ENCODE peak calls at places on chromosomes 1 and 21, in ten cellular contexts. T is BE2C; I is activated CD4-positive, alpha-beta T cell treated with anti-CD3 and anti-CD28 coated beads for 4 hours; C is GM20000; H is ureter; Z is effector memory CD8-positive, alpha-beta T cell; J is mesothelial cell of epicardium; X is activated CD8-positive, alpha-beta memory T cell treated with anti-CD3 and anti-CD28 coated beads, Interleukin-2, amount 50 U/mL, for 48 hours; D is IMR-90; P is GM06990. O is an unnamed sample.

GRCh38 chr1:167797005-167797404 is 75.2 kb downstream of the MPZL1 start:
- DNase-seq in T (no peak), C (no peak), P (no peak), X (no peak), D (peak), J (no peak), H (peak), Z (no peak), I (no peak), O (no peak)

GRCh38 chr21:41737656-41738324 is 29.1 kb downstream of the RIPK4 start:
- DNase-seq in Z (no peak), P (no peak), D (no peak), X (no peak), C (no peak), I (no peak), T (no peak), H (no peak), J (no peak), O (no peak)

GRCh38 chr1:161989801-161990200 is 33.9 kb downstream of the OLFML2B start:
- DNase-seq in H (no peak), Z (no peak), C (no peak), I (no peak), X (no peak), J (no peak), D (no peak), P (no peak), T (no peak), O (no peak)

GRCh38 chr21:43361493-43362296 is 65.2 kb downstream of the SIK1 start:
- DNase-seq in C (peak), P (peak), J (no peak), X (peak), Z (peak), I (peak), T (no peak), D (peak), H (peak), O (peak)

GRCh38 chr1:176885756-176886155 is 278.8 kb downstream of the ASTN1 start:
- DNase-seq in J (no peak), T (no peak), H (no peak), C (no peak), Z (no peak), I (no peak), X (no peak), P (no peak), D (no peak), O (no peak)

GRCh38 chr1:19163261-19163660 is 46.8 kb downstream of the UBR4 start:
- DNase-seq in D (peak), T (no peak), H (no peak), P (no peak), C (no peak), J (no peak), X (no peak), Z (no peak), I (no peak), O (no peak)

GRCh38 chr1:163697137-163697536 is 375.4 kb downstream of the NUF2 start:
- DNase-seq in T (no peak), H (no peak), I (no peak), X (no peak), J (no peak), Z (no peak), P (no peak), C (no peak), D (no peak), O (no peak)

GRCh38 chr1:15336866-15337265 is 72.8 kb upstream of the EFHD2 start:
- DNase-seq in C (no peak), H (no peak), D (no peak), I (no peak), X (no peak), P (no peak), J (no peak), Z (no peak), T (no peak), O (no peak)

GRCh38 chr1:15027515-15027948 is 126.0 kb upstream of the TMEM51 start:
- DNase-seq in T (peak), J (peak), H (peak), P (no peak), I (peak), X (peak), D (peak), C (peak), Z (no peak), O (no peak)

GRCh38 chr1:156704930-156705320 is 458 bp downstream of the CRABP2 start:
- DNase-seq in J (no peak), C (no peak), Z (no peak), H (peak), X (peak), T (peak), P (no peak), D (peak), I (peak), O (no peak)

GRCh38 chr1:16181887-16182719 is 26.2 kb upstream of the EPHA2 start:
- DNase-seq in P (no peak), H (peak), I (no peak), C (no peak), X (no peak), Z (no peak), D (peak), T (no peak), J (peak), O (no peak)

GRCh38 chr1:1302006-1302430 is 5.7 kb downstream of the ACAP3 start:
- DNase-seq in J (no peak), Z (no peak), P (no peak), X (no peak), T (no peak), I (no peak), D (no peak), H (no peak), C (no peak), O (no peak)

GRCh38 chr1:161007369-161007768 is 13.6 kb downstream of the F11R start:
- DNase-seq in T (no peak), Z (no peak), I (no peak), J (no peak), H (no peak), X (no peak), P (no peak), C (no peak), D (no peak), O (no peak)

GRCh38 chr1:61318319-61319125 is 236.2 kb downstream of the NFIA start:
- DNase-seq in J (no peak), C (peak), P (peak), T (no peak), D (peak), H (no peak), I (no peak), Z (no peak), X (no peak), O (no peak)

GRCh38 chr1:210489491-210489890 is 160.8 kb downstream of the HHAT start:
- DNase-seq in H (no peak), J (no peak), P (no peak), I (no peak), C (no peak), D (peak), Z (no peak), X (no peak), T (no peak), O (no peak)

GRCh38 chr1:169271094-169271493 is 96.5 kb downstream of the NME7 start:
- DNase-seq in C (peak), Z (no peak), P (no peak), I (no peak), T (no peak), J (no peak), H (no peak), D (no peak), X (no peak), O (no peak)

GRCh38 chr1:74712863-74713262 is 20.0 kb downstream of the CRYZ start:
- DNase-seq in X (no peak), H (no peak), I (no peak), C (no peak), J (no peak), P (no peak), D (peak), T (no peak), Z (no peak), O (no peak)

GRCh38 chr1:154745750-154746425 is 124.2 kb downstream of the KCNN3 start:
- DNase-seq in I (no peak), D (no peak), T (no peak), H (no peak), X (no peak), Z (no peak), P (no peak), J (no peak), C (no peak), O (no peak)